ENCODE peak calls at places on chromosome 17, in six cellular contexts. One of them, this sample, is unnamed.

GRCh38 chr17:62109378-62109902 is 44.4 kb upstream of the MED13 start:
- DNase-seq in GDM1: peak
- DNase-seq in EL: peak
- DNase-seq in iPS DF 19.7: peak
- DNase-seq in hippocampal formation: no peak
- DNase-seq in stimulated activated CD4-positive, alpha-beta T cell treated with anti-CD3 and anti-CD28 coated beads, Interleukin-15, amount 100 ng/mL, for 48 hours: peak
- DNase-seq in this sample: no peak

GRCh38 chr17:2056221-2057129 is 1.6 kb downstream of the HIC1 start:
- DNase-seq in GDM1: no peak
- DNase-seq in EL: peak
- DNase-seq in iPS DF 19.7: no peak
- DNase-seq in hippocampal formation: no peak
- DNase-seq in stimulated activated CD4-positive, alpha-beta T cell treated with anti-CD3 and anti-CD28 coated beads, Interleukin-15, amount 100 ng/mL, for 48 hours: peak
- DNase-seq in this sample: no peak

GRCh38 chr17:53950207-53950857 is 127.6 kb downstream of the KIF2B start:
- DNase-seq in GDM1: no peak
- DNase-seq in EL: peak
- DNase-seq in iPS DF 19.7: peak
- DNase-seq in hippocampal formation: no peak
- DNase-seq in stimulated activated CD4-positive, alpha-beta T cell treated with anti-CD3 and anti-CD28 coated beads, Interleukin-15, amount 100 ng/mL, for 48 hours: no peak
- DNase-seq in this sample: no peak

GRCh38 chr17:62614142-62614541 is 13.3 kb upstream of the MRC2 start:
- DNase-seq in GDM1: no peak
- DNase-seq in EL: peak
- DNase-seq in iPS DF 19.7: no peak
- DNase-seq in hippocampal formation: no peak
- DNase-seq in stimulated activated CD4-positive, alpha-beta T cell treated with anti-CD3 and anti-CD28 coated beads, Interleukin-15, amount 100 ng/mL, for 48 hours: no peak
- DNase-seq in this sample: no peak

GRCh38 chr17:76261421-76262215 is 3.5 kb upstream of the UBALD2 start:
- DNase-seq in GDM1: no peak
- DNase-seq in EL: no peak
- DNase-seq in iPS DF 19.7: no peak
- DNase-seq in hippocampal formation: peak
- DNase-seq in stimulated activated CD4-positive, alpha-beta T cell treated with anti-CD3 and anti-CD28 coated beads, Interleukin-15, amount 100 ng/mL, for 48 hours: no peak
- DNase-seq in this sample: no peak

GRCh38 chr17:28335959-28336871 is 654 bp downstream of the TNFAIP1 start:
- DNase-seq in GDM1: no peak
- DNase-seq in EL: peak
- DNase-seq in iPS DF 19.7: peak
- DNase-seq in hippocampal formation: peak
- DNase-seq in stimulated activated CD4-positive, alpha-beta T cell treated with anti-CD3 and anti-CD28 coated beads, Interleukin-15, amount 100 ng/mL, for 48 hours: no peak
- DNase-seq in this sample: no peak

GRCh38 chr17:1965556-1966273 is 59.4 kb downstream of the RTN4RL1 start:
- DNase-seq in GDM1: no peak
- DNase-seq in EL: peak
- DNase-seq in iPS DF 19.7: no peak
- DNase-seq in hippocampal formation: no peak
- DNase-seq in stimulated activated CD4-positive, alpha-beta T cell treated with anti-CD3 and anti-CD28 coated beads, Interleukin-15, amount 100 ng/mL, for 48 hours: no peak
- DNase-seq in this sample: no peak

GRCh38 chr17:54277868-54278267 is 455.1 kb downstream of the KIF2B start:
- DNase-seq in GDM1: no peak
- DNase-seq in EL: no peak
- DNase-seq in iPS DF 19.7: no peak
- DNase-seq in hippocampal formation: no peak
- DNase-seq in stimulated activated CD4-positive, alpha-beta T cell treated with anti-CD3 and anti-CD28 coated beads, Interleukin-15, amount 100 ng/mL, for 48 hours: no peak
- DNase-seq in this sample: no peak

GRCh38 chr17:29667969-29668368 is 45.3 kb upstream of the CORO6 start:
- DNase-seq in GDM1: no peak
- DNase-seq in EL: no peak
- DNase-seq in iPS DF 19.7: no peak
- DNase-seq in hippocampal formation: no peak
- DNase-seq in stimulated activated CD4-positive, alpha-beta T cell treated with anti-CD3 and anti-CD28 coated beads, Interleukin-15, amount 100 ng/mL, for 48 hours: no peak
- DNase-seq in this sample: no peak

GRCh38 chr17:3917391-3917931 is 1.2 kb upstream of the P2RX1 start:
- DNase-seq in GDM1: no peak
- DNase-seq in EL: peak
- DNase-seq in iPS DF 19.7: no peak
- DNase-seq in hippocampal formation: no peak
- DNase-seq in stimulated activated CD4-positive, alpha-beta T cell treated with anti-CD3 and anti-CD28 coated beads, Interleukin-15, amount 100 ng/mL, for 48 hours: no peak
- DNase-seq in this sample: no peak

GRCh38 chr17:35088647-35088910 is 25.1 kb upstream of the RFFL start:
- DNase-seq in GDM1: no peak
- DNase-seq in EL: no peak
- DNase-seq in iPS DF 19.7: no peak
- DNase-seq in hippocampal formation: no peak
- DNase-seq in stimulated activated CD4-positive, alpha-beta T cell treated with anti-CD3 and anti-CD28 coated beads, Interleukin-15, amount 100 ng/mL, for 48 hours: no peak
- DNase-seq in this sample: no peak

GRCh38 chr17:70084476-70084875 is 9.5 kb downstream of the KCNJ16 start:
- DNase-seq in GDM1: no peak
- DNase-seq in EL: no peak
- DNase-seq in iPS DF 19.7: no peak
- DNase-seq in hippocampal formation: no peak
- DNase-seq in stimulated activated CD4-positive, alpha-beta T cell treated with anti-CD3 and anti-CD28 coated beads, Interleukin-15, amount 100 ng/mL, for 48 hours: no peak
- DNase-seq in this sample: no peak

GRCh38 chr17:71273451-71273850 is 847.4 kb upstream of the SOX9 start:
- DNase-seq in GDM1: no peak
- DNase-seq in EL: peak
- DNase-seq in iPS DF 19.7: no peak
- DNase-seq in hippocampal formation: no peak
- DNase-seq in stimulated activated CD4-positive, alpha-beta T cell treated with anti-CD3 and anti-CD28 coated beads, Interleukin-15, amount 100 ng/mL, for 48 hours: no peak
- DNase-seq in this sample: no peak

GRCh38 chr17:40035162-40035559 is 19.0 kb downstream of the MED24 start:
- DNase-seq in GDM1: no peak
- DNase-seq in EL: peak
- DNase-seq in iPS DF 19.7: no peak
- DNase-seq in hippocampal formation: peak
- DNase-seq in stimulated activated CD4-positive, alpha-beta T cell treated with anti-CD3 and anti-CD28 coated beads, Interleukin-15, amount 100 ng/mL, for 48 hours: no peak
- DNase-seq in this sample: peak

GRCh38 chr17:4678448-4679026 is 25.4 kb downstream of the PELP1 start:
- DNase-seq in GDM1: no peak
- DNase-seq in EL: peak
- DNase-seq in iPS DF 19.7: no peak
- DNase-seq in hippocampal formation: no peak
- DNase-seq in stimulated activated CD4-positive, alpha-beta T cell treated with anti-CD3 and anti-CD28 coated beads, Interleukin-15, amount 100 ng/mL, for 48 hours: peak
- DNase-seq in this sample: no peak

GRCh38 chr17:76196675-76197074 is 43.6 kb downstream of the RNF157 start:
- DNase-seq in GDM1: no peak
- DNase-seq in EL: no peak
- DNase-seq in iPS DF 19.7: no peak
- DNase-seq in hippocampal formation: no peak
- DNase-seq in stimulated activated CD4-positive, alpha-beta T cell treated with anti-CD3 and anti-CD28 coated beads, Interleukin-15, amount 100 ng/mL, for 48 hours: no peak
- DNase-seq in this sample: no peak

GRCh38 chr17:61583242-61583641 is 7.8 kb downstream of the NACA2 start:
- DNase-seq in GDM1: peak
- DNase-seq in EL: peak
- DNase-seq in iPS DF 19.7: no peak
- DNase-seq in hippocampal formation: no peak
- DNase-seq in stimulated activated CD4-positive, alpha-beta T cell treated with anti-CD3 and anti-CD28 coated beads, Interleukin-15, amount 100 ng/mL, for 48 hours: no peak
- DNase-seq in this sample: no peak

GRCh38 chr17:206941-207560 is 25.6 kb upstream of the DOC2B start:
- DNase-seq in GDM1: no peak
- DNase-seq in EL: no peak
- DNase-seq in iPS DF 19.7: no peak
- DNase-seq in hippocampal formation: no peak
- DNase-seq in stimulated activated CD4-positive, alpha-beta T cell treated with anti-CD3 and anti-CD28 coated beads, Interleukin-15, amount 100 ng/mL, for 48 hours: no peak
- DNase-seq in this sample: no peak

GRCh38 chr17:76868176-76868668 is at the start of gene MGAT5B:
- DNase-seq in GDM1: peak
- DNase-seq in EL: peak
- DNase-seq in iPS DF 19.7: peak
- DNase-seq in hippocampal formation: peak
- DNase-seq in stimulated activated CD4-positive, alpha-beta T cell treated with anti-CD3 and anti-CD28 coated beads, Interleukin-15, amount 100 ng/mL, for 48 hours: peak
- DNase-seq in this sample: no peak

GRCh38 chr17:57541472-57542394 is 203.4 kb downstream of the CCDC182 start:
- DNase-seq in GDM1: no peak
- DNase-seq in EL: peak
- DNase-seq in iPS DF 19.7: no peak
- DNase-seq in hippocampal formation: no peak
- DNase-seq in stimulated activated CD4-positive, alpha-beta T cell treated with anti-CD3 and anti-CD28 coated beads, Interleukin-15, amount 100 ng/mL, for 48 hours: no peak
- DNase-seq in this sample: no peak